ENCODE peak calls at places on chromosome 21, in six cellular contexts. A is glomerular endothelial cell; I is OCI-LY7; O is endothelial cell of umbilical vein; B is activated CD8-positive, alpha-beta T cell treated with anti-CD3 and anti-CD28 coated beads for 36 hours; J is NCI-H1417. P is an unnamed sample.

GRCh38 chr21:44558695-44559094 is at the start of gene KRTAP10-3:
- DNase-seq in A (no peak), I (no peak), B (no peak), J (no peak), O (no peak), P (no peak)

GRCh38 chr21:31609081-31609480 is 50.4 kb upstream of the SOD1 start:
- DNase-seq in B (no peak), A (no peak), O (no peak), I (peak), J (no peak), P (no peak)

GRCh38 chr21:33116669-33117267 is 46.8 kb downstream of the OLIG1 start:
- DNase-seq in A (no peak), I (no peak), B (no peak), J (no peak), O (no peak), P (no peak)

GRCh38 chr21:35075546-35075945 is 26.4 kb upstream of the RUNX1 start:
- DNase-seq in O (peak), A (no peak), B (no peak), I (no peak), J (no peak), P (no peak)

GRCh38 chr21:35044770-35045538 is 4.1 kb downstream of the RUNX1 start:
- DNase-seq in J (no peak), A (no peak), O (no peak), B (peak), I (no peak), P (no peak)

GRCh38 chr21:44539031-44539430 is 964 bp downstream of the KRTAP10-1 start:
- DNase-seq in O (no peak), I (no peak), J (no peak), A (no peak), B (no peak), P (no peak)

GRCh38 chr21:14541840-14542495 is 4.1 kb downstream of the SAMSN1 start:
- DNase-seq in J (no peak), I (no peak), A (no peak), O (peak), B (no peak), P (no peak)

GRCh38 chr21:42636535-42636914 is 16.9 kb upstream of the PDE9A start:
- DNase-seq in O (no peak), J (no peak), A (no peak), B (no peak), I (no peak), P (no peak)

GRCh38 chr21:32603131-32603530 is 9.0 kb downstream of the CFAP298 start:
- DNase-seq in O (no peak), B (no peak), J (peak), A (no peak), I (no peak), P (no peak)

GRCh38 chr21:40687625-40688024 is 159.3 kb downstream of the DSCAM start:
- DNase-seq in J (no peak), A (no peak), I (no peak), B (no peak), O (no peak), P (no peak)

GRCh38 chr21:15560383-15561056 is 169.3 kb upstream of the USP25 start:
- DNase-seq in I (no peak), A (no peak), B (peak), O (no peak), J (no peak), P (no peak)

P was measured in DMS 273 treated with DMSO at 0.1 percent for 48 hours.